ENCODE peak calls at places on chromosomes 7 and 10, in six cellular contexts. J is breast epithelium, O is prostate gland, D is transverse colon, V is spleen, T is sigmoid colon. Q is an unnamed sample.

GRCh38 chr7:47638679-47639306 is 56.9 kb upstream of the TNS3 start:
- DNase-seq in D (peak), O (peak), T (peak), V (no peak), J (peak), Q (no peak)

GRCh38 chr7:48481235-48481634 is 310.0 kb downstream of the ABCA13 start:
- DNase-seq in D (no peak), V (no peak), J (no peak), O (no peak), T (no peak), Q (no peak)

GRCh38 chr10:113326160-113327111 is 226.4 kb upstream of the HABP2 start:
- DNase-seq in T (peak), O (no peak), J (peak), D (peak), V (no peak), Q (no peak)

GRCh38 chr7:50531401-50531906 is 33.8 kb downstream of the DDC start:
- DNase-seq in D (no peak), V (no peak), T (no peak), J (no peak), O (no peak), Q (no peak)

GRCh38 chr7:149714910-149715471 is 58.4 kb downstream of the ZNF467 start:
- DNase-seq in T (peak), V (peak), D (peak), J (no peak), O (peak), Q (no peak)

GRCh38 chr10:86655173-86655540 is 810 bp downstream of the OPN4 start:
- DNase-seq in D (no peak), O (no peak), T (peak), V (peak), J (no peak), Q (no peak)

GRCh38 chr7:1843271-1843861 is 173.3 kb downstream of the ELFN1 start:
- DNase-seq in T (peak), D (no peak), J (no peak), O (no peak), V (peak), Q (peak)

GRCh38 chr7:41367967-41368882 is 334.7 kb downstream of the INHBA start:
- DNase-seq in O (no peak), J (no peak), T (no peak), D (no peak), V (no peak), Q (no peak)

GRCh38 chr10:3946234-3947229 is 161.5 kb upstream of the KLF6 start:
- DNase-seq in O (no peak), T (no peak), D (no peak), J (no peak), V (no peak), Q (no peak)

GRCh38 chr7:2687881-2688318 is at the start of gene AMZ1:
- DNase-seq in J (no peak), D (no peak), T (no peak), V (peak), O (no peak), Q (no peak)

GRCh38 chr10:128000660-128001059 is 93.8 kb downstream of the PTPRE start:
- DNase-seq in J (no peak), O (no peak), D (no peak), V (no peak), T (peak), Q (no peak)

GRCh38 chr10:55329796-55330195 is 528.8 kb upstream of the PCDH15 start:
- DNase-seq in T (no peak), V (no peak), D (no peak), J (no peak), O (no peak), Q (no peak)
- TF ChIP-seq POLR2AphosphoS5 in T (no peak), V (no peak), D (no peak), J (no peak), O (no peak), Q (no peak)

DNA sequence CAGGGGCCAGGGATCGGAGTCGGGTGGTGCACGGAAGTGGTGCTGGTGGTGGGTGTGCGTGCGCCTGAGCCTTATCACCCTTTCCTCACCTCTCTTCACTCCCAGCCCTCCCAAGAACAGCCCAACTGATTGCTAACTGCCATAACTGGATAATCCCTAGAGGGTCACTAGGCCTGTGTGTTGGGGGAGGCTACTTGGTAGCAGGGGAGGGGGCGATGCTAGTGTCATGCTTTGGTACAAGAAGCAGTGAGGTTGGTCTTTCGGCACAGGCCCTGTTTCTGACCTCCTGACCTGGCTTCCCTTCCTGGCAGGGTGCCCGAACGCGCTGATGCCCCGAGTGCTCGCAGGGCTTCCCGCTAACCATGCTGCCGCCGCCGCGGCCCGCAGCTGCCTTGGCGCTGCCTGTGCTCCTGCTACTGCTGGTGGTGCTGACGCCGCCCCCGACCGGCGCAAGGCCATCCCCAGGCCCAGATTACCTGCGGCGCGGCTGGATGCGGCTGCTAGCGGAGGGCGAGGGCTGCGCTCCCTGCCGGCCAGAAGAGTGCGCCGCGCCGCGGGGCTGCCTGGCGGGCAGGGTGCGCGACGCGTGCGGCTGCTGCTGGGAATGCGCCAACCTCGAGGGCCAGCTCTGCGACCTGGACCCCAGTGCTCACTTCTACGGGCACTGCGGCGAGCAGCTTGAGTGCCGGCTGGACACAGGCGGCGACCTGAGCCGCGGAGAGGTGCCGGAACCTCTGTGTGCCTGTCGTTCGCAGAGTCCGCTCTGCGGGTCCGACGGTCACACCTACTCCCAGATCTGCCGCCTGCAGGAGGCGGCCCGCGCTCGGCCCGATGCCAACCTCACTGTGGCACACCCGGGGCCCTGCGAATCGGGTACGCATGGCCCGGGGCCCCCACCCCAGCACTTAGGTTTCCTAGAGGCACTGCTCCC is 707 bp downstream of the KAZALD1 start:
- DNase-seq in J (no peak), D (peak), T (peak), V (peak), O (peak), Q (no peak)
- TF ChIP-seq POLR2AphosphoS5 in J (no peak), D (peak), T (no peak), V (peak), O (no peak), Q (no peak)

GRCh38 chr10:88389456-88389855 is 193.7 kb downstream of the RNLS start:
- DNase-seq in J (no peak), O (peak), D (peak), T (no peak), V (no peak), Q (peak)

GRCh38 chr10:88385601-88386203 is 197.4 kb downstream of the RNLS start:
- DNase-seq in J (peak), T (peak), O (peak), V (peak), D (peak), Q (no peak)

GRCh38 chr10:88390041-88390440 is 193.1 kb downstream of the RNLS start:
- DNase-seq in V (no peak), J (no peak), T (no peak), D (no peak), O (no peak), Q (no peak)

GRCh38 chr10:88386204-88386877 is 196.8 kb downstream of the RNLS start:
- DNase-seq in O (no peak), T (no peak), J (no peak), D (no peak), V (no peak), Q (no peak)

GRCh38 chr10:88386878-88387773 is 196.0 kb downstream of the RNLS start:
- DNase-seq in O (no peak), J (no peak), T (peak), V (no peak), D (peak), Q (peak)
- TF ChIP-seq POLR2AphosphoS5 in O (no peak), J (peak), T (peak), V (no peak), D (peak), Q (no peak)

DNA sequence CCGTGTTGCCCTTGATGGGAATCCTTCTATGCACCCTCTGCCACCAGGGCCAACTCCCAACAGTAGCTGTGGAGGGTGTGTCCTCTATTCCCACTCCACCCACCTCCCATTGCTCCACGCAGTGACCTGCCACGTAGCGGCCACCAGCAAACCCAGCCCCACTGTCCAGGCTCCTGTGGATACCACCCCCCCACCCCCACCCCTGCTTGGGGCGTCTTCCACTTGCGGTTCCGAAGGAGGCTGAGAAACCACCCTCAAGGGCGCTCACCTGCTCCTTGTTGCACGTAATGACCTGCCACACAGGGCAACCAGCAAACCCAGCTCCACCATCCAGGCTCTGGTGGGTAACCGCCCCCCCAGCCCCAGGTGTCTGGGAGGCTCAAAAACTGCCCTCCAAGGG is 72.0 kb downstream of the DIP2C start:
- DNase-seq in O (no peak), T (no peak), J (no peak), V (no peak), D (no peak), Q (no peak)
- TF ChIP-seq POLR2AphosphoS5 in O (no peak), T (no peak), J (no peak), V (no peak), D (no peak), Q (no peak)

DNA sequence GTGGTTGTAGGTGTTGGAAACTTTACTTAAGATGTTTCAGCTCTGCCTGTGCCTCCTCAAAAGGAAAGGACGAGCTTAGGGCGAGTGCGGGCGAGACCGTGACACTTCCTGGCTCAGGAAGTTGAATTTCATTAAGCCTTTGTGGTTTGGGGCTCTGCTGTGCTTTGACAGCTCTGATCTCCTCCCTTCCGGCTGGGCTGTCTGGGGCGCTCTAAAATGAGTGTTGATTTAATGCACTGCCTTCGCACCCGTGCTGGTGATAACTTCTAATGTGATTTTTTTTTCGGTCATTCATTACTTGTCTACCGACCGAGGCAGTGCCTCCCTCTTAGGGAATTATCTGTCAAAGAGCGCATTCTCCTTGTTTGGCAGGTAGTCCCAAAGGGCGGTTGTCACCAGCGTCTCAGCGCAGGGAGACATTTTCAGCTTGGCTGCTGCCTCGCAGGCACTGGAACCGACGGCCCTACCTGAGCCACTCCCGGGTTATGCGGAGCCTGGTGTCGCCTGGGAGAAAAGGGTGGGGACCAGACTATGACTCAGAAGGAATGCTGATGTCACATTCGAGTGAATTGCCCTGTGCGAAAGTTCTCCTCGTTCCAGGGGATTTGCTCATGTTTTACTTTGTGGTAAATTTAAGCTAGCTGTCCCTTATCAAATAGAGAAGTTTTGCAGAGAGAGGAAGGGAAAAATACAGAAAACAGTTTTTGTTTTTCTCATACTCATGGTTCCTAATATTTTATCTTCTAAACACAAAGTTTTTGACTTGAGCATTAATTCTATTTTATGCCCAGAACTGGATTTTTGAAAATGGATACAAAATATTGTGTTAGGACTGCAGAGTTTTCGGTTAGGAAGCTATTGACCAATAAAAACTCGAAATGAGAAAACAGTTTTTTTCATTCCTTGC is 920 bp downstream of the TES start:
- DNase-seq in V (peak), O (peak), D (peak), T (peak), J (peak), Q (no peak)
- TF ChIP-seq POLR2AphosphoS5 in V (peak), O (peak), D (peak), T (peak), J (peak), Q (peak)

GRCh38 chr7:137932881-137933269 is 69.0 kb downstream of the CREB3L2 start:
- DNase-seq in J (no peak), D (no peak), O (no peak), V (no peak), T (no peak), Q (peak)
- TF ChIP-seq POLR2AphosphoS5 in J (no peak), D (no peak), O (no peak), V (no peak), T (no peak), Q (no peak)

GRCh38 chr7:137441451-137441850 is 97.9 kb upstream of the PTN start:
- DNase-seq in V (no peak), T (no peak), J (no peak), D (no peak), O (no peak), Q (no peak)

GRCh38 chr7:137445998-137446397 is 102.5 kb upstream of the PTN start:
- DNase-seq in D (no peak), O (no peak), J (no peak), V (no peak), T (no peak), Q (no peak)

GRCh38 chr7:137440434-137440830 is 96.9 kb upstream of the PTN start:
- DNase-seq in D (no peak), O (no peak), J (no peak), T (no peak), V (no peak), Q (no peak)

GRCh38 chr7:137445268-137445667 is 101.7 kb upstream of the PTN start:
- DNase-seq in J (no peak), V (no peak), T (no peak), D (no peak), O (no peak), Q (no peak)

GRCh38 chr7:137443616-137444015 is 100.1 kb upstream of the PTN start:
- DNase-seq in T (no peak), V (no peak), D (no peak), O (no peak), J (no peak), Q (no peak)
- TF ChIP-seq POLR2AphosphoS5 in T (no peak), V (no peak), D (no peak), O (no peak), J (no peak), Q (no peak)

DNA sequence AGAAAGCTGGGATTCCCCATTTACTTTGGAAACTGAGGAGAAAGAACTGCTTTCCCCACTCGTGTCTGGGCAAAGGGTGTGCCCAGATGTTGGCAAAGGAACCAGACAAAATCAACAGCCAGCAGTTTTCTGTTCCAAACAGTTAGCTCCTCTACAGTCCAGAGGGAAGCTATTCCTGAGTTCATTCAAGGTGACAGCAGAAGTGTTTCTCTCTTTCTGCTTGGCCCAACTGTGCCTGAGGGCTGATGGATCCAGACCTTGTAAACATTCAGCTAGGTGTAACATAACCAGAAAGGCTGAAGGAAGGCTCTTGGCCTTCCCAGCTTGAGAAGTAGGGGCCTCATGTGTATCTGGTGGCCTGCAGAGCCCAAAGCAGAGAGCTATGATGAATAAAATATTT is 7.0 kb upstream of the ALDH18A1 start:
- DNase-seq in D (no peak), V (no peak), T (no peak), J (no peak), O (no peak), Q (no peak)
- TF ChIP-seq POLR2AphosphoS5 in D (no peak), V (no peak), T (peak), J (no peak), O (no peak), Q (no peak)

GRCh38 chr10:103858360-103858759 is 3.0 kb upstream of the SH3PXD2A start:
- DNase-seq in J (no peak), O (no peak), T (peak), D (no peak), V (no peak), Q (no peak)
- TF ChIP-seq POLR2AphosphoS5 in J (no peak), O (no peak), T (no peak), D (no peak), V (no peak), Q (no peak)

DNA sequence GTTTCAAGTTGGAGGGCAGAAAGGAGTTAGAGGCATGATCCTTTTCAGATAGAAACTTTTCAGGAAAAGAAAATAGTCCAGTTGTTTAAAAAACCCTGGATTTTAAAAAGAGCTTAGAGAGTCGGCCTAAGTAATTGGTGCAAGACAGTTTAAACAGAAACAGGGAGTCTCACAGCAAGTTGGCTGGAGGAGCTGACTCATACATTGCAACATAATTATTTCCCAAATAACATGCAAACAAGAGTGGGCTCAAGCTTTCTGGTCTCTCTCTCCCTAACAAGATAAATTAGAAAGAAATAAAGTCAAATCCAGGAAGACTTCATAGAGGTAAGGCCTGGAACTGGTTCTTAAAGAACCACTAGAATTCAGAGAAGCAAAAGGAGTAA is 100.3 kb upstream of the AGBL3 start:
- DNase-seq in O (no peak), D (no peak), T (no peak), V (no peak), J (no peak), Q (no peak)
- TF ChIP-seq POLR2AphosphoS5 in O (no peak), D (peak), T (no peak), V (no peak), J (no peak), Q (no peak)

Q was measured in SK-N-MC.